ENCODE peak calls at places on chromosome 14, in nine cellular contexts. One of them, this sample, is unnamed.

GRCh38 chr14:55126932-55127490 is 2.0 kb upstream of the LGALS3 start:
- DNase-seq in cardiac muscle cell: no peak
- DNase-seq in WERI-Rb-1: no peak
- DNase-seq in naive thymus-derived CD4-positive, alpha-beta T cell: no peak
- DNase-seq in heart left ventricle: no peak
- DNase-seq in BE2C: no peak
- DNase-seq in IMR-90: no peak
- DNase-seq in body of pancreas: no peak
- DNase-seq in tibial artery: no peak
- DNase-seq in this sample: no peak

GRCh38 chr14:102392506-102392905 is 29.8 kb downstream of the TECPR2 start:
- DNase-seq in cardiac muscle cell: no peak
- DNase-seq in WERI-Rb-1: no peak
- DNase-seq in naive thymus-derived CD4-positive, alpha-beta T cell: no peak
- DNase-seq in heart left ventricle: no peak
- DNase-seq in BE2C: no peak
- DNase-seq in IMR-90: peak; percentile 40
- DNase-seq in body of pancreas: no peak
- DNase-seq in tibial artery: no peak
- DNase-seq in this sample: no peak

GRCh38 chr14:99562848-99563748 is 40.9 kb downstream of the CCDC85C start:
- DNase-seq in cardiac muscle cell: peak; percentile 96
- DNase-seq in WERI-Rb-1: peak; percentile 98
- DNase-seq in naive thymus-derived CD4-positive, alpha-beta T cell: no peak
- DNase-seq in heart left ventricle: peak; percentile 76
- DNase-seq in BE2C: peak; percentile 93
- DNase-seq in IMR-90: peak; percentile 65
- DNase-seq in body of pancreas: peak; percentile 97
- DNase-seq in tibial artery: peak; percentile 84
- DNase-seq in this sample: peak; percentile 94

GRCh38 chr14:62117010-62117717 is 354.9 kb downstream of the SNAPC1 start:
- DNase-seq in cardiac muscle cell: peak; percentile 93
- DNase-seq in WERI-Rb-1: peak; percentile 82
- DNase-seq in naive thymus-derived CD4-positive, alpha-beta T cell: peak; percentile 35
- DNase-seq in heart left ventricle: peak; percentile 43
- DNase-seq in BE2C: peak; percentile 88
- DNase-seq in IMR-90: peak; percentile 83
- DNase-seq in body of pancreas: peak; percentile 76
- DNase-seq in tibial artery: peak; percentile 64
- DNase-seq in this sample: peak; percentile 88

GRCh38 chr14:103124501-103125001 is 1.3 kb downstream of the TNFAIP2 start:
- DNase-seq in cardiac muscle cell: no peak
- DNase-seq in WERI-Rb-1: no peak
- DNase-seq in naive thymus-derived CD4-positive, alpha-beta T cell: no peak
- DNase-seq in heart left ventricle: no peak
- DNase-seq in BE2C: no peak
- DNase-seq in IMR-90: no peak
- DNase-seq in body of pancreas: peak; percentile 4
- DNase-seq in tibial artery: no peak
- DNase-seq in this sample: no peak

GRCh38 chr14:73965206-73965605 is 15.1 kb downstream of the COQ6 start:
- DNase-seq in cardiac muscle cell: no peak
- DNase-seq in WERI-Rb-1: no peak
- DNase-seq in naive thymus-derived CD4-positive, alpha-beta T cell: no peak
- DNase-seq in heart left ventricle: no peak
- DNase-seq in BE2C: no peak
- DNase-seq in IMR-90: no peak
- DNase-seq in body of pancreas: no peak
- DNase-seq in tibial artery: no peak
- DNase-seq in this sample: no peak

GRCh38 chr14:102795060-102795925 is 18.0 kb downstream of the TRAF3 start:
- DNase-seq in cardiac muscle cell: no peak
- DNase-seq in WERI-Rb-1: no peak
- DNase-seq in naive thymus-derived CD4-positive, alpha-beta T cell: no peak
- DNase-seq in heart left ventricle: peak; percentile 31
- DNase-seq in BE2C: no peak
- DNase-seq in IMR-90: peak; percentile 91
- DNase-seq in body of pancreas: peak; percentile 58
- DNase-seq in tibial artery: peak; percentile 73
- DNase-seq in this sample: peak; percentile 23

GRCh38 chr14:93137864-93138263 is 22.1 kb upstream of the ITPK1 start:
- DNase-seq in cardiac muscle cell: peak; percentile 61
- DNase-seq in WERI-Rb-1: peak; percentile 57
- DNase-seq in naive thymus-derived CD4-positive, alpha-beta T cell: no peak
- DNase-seq in heart left ventricle: peak; percentile 32
- DNase-seq in BE2C: peak; percentile 74
- DNase-seq in IMR-90: peak; percentile 12
- DNase-seq in body of pancreas: peak; percentile 91
- DNase-seq in tibial artery: no peak
- DNase-seq in this sample: peak; percentile 74

GRCh38 chr14:76844223-76844622 is 18.0 kb downstream of the LRRC74A start:
- DNase-seq in cardiac muscle cell: no peak
- DNase-seq in WERI-Rb-1: no peak
- DNase-seq in naive thymus-derived CD4-positive, alpha-beta T cell: peak; percentile 20
- DNase-seq in heart left ventricle: peak; percentile 86
- DNase-seq in BE2C: peak; percentile 61
- DNase-seq in IMR-90: peak; percentile 29
- DNase-seq in body of pancreas: peak; percentile 87
- DNase-seq in tibial artery: peak; percentile 76
- DNase-seq in this sample: peak; percentile 63

GRCh38 chr14:45332360-45332988 is 79.5 kb upstream of the MIS18BP1 start:
- DNase-seq in cardiac muscle cell: no peak
- DNase-seq in WERI-Rb-1: no peak
- DNase-seq in naive thymus-derived CD4-positive, alpha-beta T cell: no peak
- DNase-seq in heart left ventricle: peak; percentile 8
- DNase-seq in BE2C: no peak
- DNase-seq in IMR-90: no peak
- DNase-seq in body of pancreas: peak; percentile 32
- DNase-seq in tibial artery: no peak
- DNase-seq in this sample: no peak

GRCh38 chr14:101464984-101465794 is 96.1 kb upstream of the DIO3 start:
- DNase-seq in cardiac muscle cell: no peak
- DNase-seq in WERI-Rb-1: no peak
- DNase-seq in naive thymus-derived CD4-positive, alpha-beta T cell: no peak
- DNase-seq in heart left ventricle: no peak
- DNase-seq in BE2C: no peak
- DNase-seq in IMR-90: no peak
- DNase-seq in body of pancreas: no peak
- DNase-seq in tibial artery: peak; percentile 34
- DNase-seq in this sample: no peak

GRCh38 chr14:81516941-81517797 is 16.5 kb downstream of the SEL1L start:
- DNase-seq in cardiac muscle cell: peak; percentile 48
- DNase-seq in WERI-Rb-1: no peak
- DNase-seq in naive thymus-derived CD4-positive, alpha-beta T cell: no peak
- DNase-seq in heart left ventricle: peak; percentile 12
- DNase-seq in BE2C: no peak
- DNase-seq in IMR-90: peak; percentile 76
- DNase-seq in body of pancreas: peak; percentile 30
- DNase-seq in tibial artery: no peak
- DNase-seq in this sample: peak; percentile 8

GRCh38 chr14:78567343-78567742 is 397.2 kb downstream of the NRXN3 start:
- DNase-seq in cardiac muscle cell: no peak
- DNase-seq in WERI-Rb-1: no peak
- DNase-seq in naive thymus-derived CD4-positive, alpha-beta T cell: no peak
- DNase-seq in heart left ventricle: no peak
- DNase-seq in BE2C: no peak
- DNase-seq in IMR-90: peak; percentile 4
- DNase-seq in body of pancreas: no peak
- DNase-seq in tibial artery: no peak
- DNase-seq in this sample: no peak

GRCh38 chr14:53022593-53022992 is 71.7 kb upstream of the FERMT2 start:
- DNase-seq in cardiac muscle cell: no peak
- DNase-seq in WERI-Rb-1: no peak
- DNase-seq in naive thymus-derived CD4-positive, alpha-beta T cell: no peak
- DNase-seq in heart left ventricle: no peak
- DNase-seq in BE2C: no peak
- DNase-seq in IMR-90: peak; percentile 61
- DNase-seq in body of pancreas: no peak
- DNase-seq in tibial artery: no peak
- DNase-seq in this sample: no peak

GRCh38 chr14:54465654-54466053 is 23.1 kb downstream of the GMFB start:
- DNase-seq in cardiac muscle cell: peak; percentile 32
- DNase-seq in WERI-Rb-1: peak; percentile 68
- DNase-seq in naive thymus-derived CD4-positive, alpha-beta T cell: no peak
- DNase-seq in heart left ventricle: no peak
- DNase-seq in BE2C: peak; percentile 48
- DNase-seq in IMR-90: no peak
- DNase-seq in body of pancreas: no peak
- DNase-seq in tibial artery: no peak
- DNase-seq in this sample: no peak

GRCh38 chr14:96086032-96086431 is 46.9 kb downstream of the C14orf132 start:
- DNase-seq in cardiac muscle cell: no peak
- DNase-seq in WERI-Rb-1: no peak
- DNase-seq in naive thymus-derived CD4-positive, alpha-beta T cell: no peak
- DNase-seq in heart left ventricle: no peak
- DNase-seq in BE2C: peak; percentile 57
- DNase-seq in IMR-90: peak; percentile 86
- DNase-seq in body of pancreas: no peak
- DNase-seq in tibial artery: peak; percentile 9
- DNase-seq in this sample: no peak
- H3K4me3 ChIP-seq in cardiac muscle cell: no peak overlapping the region
- H3K4me3 ChIP-seq in WERI-Rb-1: no peak overlapping the region
- H3K4me3 ChIP-seq in naive thymus-derived CD4-positive, alpha-beta T cell: no peak overlapping the region
- H3K4me3 ChIP-seq in heart left ventricle: no peak overlapping the region
- H3K4me3 ChIP-seq in BE2C: no peak overlapping the region
- H3K4me3 ChIP-seq in IMR-90: no peak overlapping the region
- H3K4me3 ChIP-seq in body of pancreas: no peak overlapping the region
- H3K4me3 ChIP-seq in tibial artery: no peak overlapping the region
- H3K4me3 ChIP-seq in this sample: no peak overlapping the region

DNA sequence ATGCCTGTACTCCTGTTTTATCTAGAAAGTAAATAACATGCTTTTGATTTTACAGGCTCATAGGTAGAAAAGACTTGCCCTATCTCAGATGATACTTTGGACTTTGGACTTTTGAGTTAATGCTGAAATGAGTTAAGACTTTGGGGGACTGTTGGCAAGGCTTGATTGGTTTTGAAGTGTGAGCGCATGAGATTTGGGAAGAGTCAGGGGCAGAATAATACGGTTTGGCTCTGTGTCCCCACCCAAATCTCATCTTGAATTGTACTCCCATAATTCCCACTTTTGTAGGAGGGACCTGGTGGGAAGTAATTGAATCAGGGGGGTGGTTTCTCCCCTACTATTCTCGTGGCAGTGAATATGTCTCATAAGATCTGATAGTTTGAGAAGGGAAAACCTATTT is 156.2 kb upstream of the GZMB start:
- DNase-seq in cardiac muscle cell: no peak
- DNase-seq in WERI-Rb-1: no peak
- DNase-seq in naive thymus-derived CD4-positive, alpha-beta T cell: no peak
- DNase-seq in heart left ventricle: no peak
- DNase-seq in BE2C: no peak
- DNase-seq in IMR-90: no peak
- DNase-seq in body of pancreas: no peak
- DNase-seq in tibial artery: no peak
- DNase-seq in this sample: no peak
- H3K36me3 ChIP-seq in cardiac muscle cell: no peaks in the 10 kb centered on the region
- H3K36me3 ChIP-seq in WERI-Rb-1: no peaks in the 10 kb centered on the region
- H3K36me3 ChIP-seq in naive thymus-derived CD4-positive, alpha-beta T cell: no peaks in the 10 kb centered on the region
- H3K36me3 ChIP-seq in heart left ventricle: no peaks in the 10 kb centered on the region
- H3K36me3 ChIP-seq in BE2C: no peaks in the 10 kb centered on the region
- H3K36me3 ChIP-seq in IMR-90: no peaks in the 10 kb centered on the region
- H3K36me3 ChIP-seq in body of pancreas: no peaks in the 10 kb centered on the region
- H3K36me3 ChIP-seq in tibial artery: no peaks in the 10 kb centered on the region
- H3K36me3 ChIP-seq in this sample: no peaks in the 10 kb centered on the region

GRCh38 chr14:71748196-71748595 is 184.0 kb upstream of the RGS6 start:
- DNase-seq in cardiac muscle cell: no peak
- DNase-seq in WERI-Rb-1: no peak
- DNase-seq in naive thymus-derived CD4-positive, alpha-beta T cell: no peak
- DNase-seq in heart left ventricle: no peak
- DNase-seq in BE2C: no peak
- DNase-seq in IMR-90: no peak
- DNase-seq in body of pancreas: no peak
- DNase-seq in tibial artery: no peak
- DNase-seq in this sample: no peak

GRCh38 chr14:71749613-71750238 is 182.5 kb upstream of the RGS6 start:
- DNase-seq in cardiac muscle cell: no peak
- DNase-seq in WERI-Rb-1: no peak
- DNase-seq in naive thymus-derived CD4-positive, alpha-beta T cell: no peak
- DNase-seq in heart left ventricle: no peak
- DNase-seq in BE2C: no peak
- DNase-seq in IMR-90: no peak
- DNase-seq in body of pancreas: peak; percentile 26
- DNase-seq in tibial artery: no peak
- DNase-seq in this sample: no peak

GRCh38 chr14:71739273-71739990 is 192.8 kb upstream of the RGS6 start:
- DNase-seq in cardiac muscle cell: no peak
- DNase-seq in WERI-Rb-1: no peak
- DNase-seq in naive thymus-derived CD4-positive, alpha-beta T cell: no peak
- DNase-seq in heart left ventricle: no peak
- DNase-seq in BE2C: no peak
- DNase-seq in IMR-90: peak; percentile 43
- DNase-seq in body of pancreas: peak; percentile 27
- DNase-seq in tibial artery: no peak
- DNase-seq in this sample: peak; percentile 30

GRCh38 chr14:71742491-71742890 is 189.7 kb upstream of the RGS6 start:
- DNase-seq in cardiac muscle cell: no peak
- DNase-seq in WERI-Rb-1: no peak
- DNase-seq in naive thymus-derived CD4-positive, alpha-beta T cell: no peak
- DNase-seq in heart left ventricle: no peak
- DNase-seq in BE2C: no peak
- DNase-seq in IMR-90: no peak
- DNase-seq in body of pancreas: no peak
- DNase-seq in tibial artery: no peak
- DNase-seq in this sample: no peak

GRCh38 chr14:71745072-71745471 is 187.2 kb upstream of the RGS6 start:
- DNase-seq in cardiac muscle cell: no peak
- DNase-seq in WERI-Rb-1: no peak
- DNase-seq in naive thymus-derived CD4-positive, alpha-beta T cell: no peak
- DNase-seq in heart left ventricle: no peak
- DNase-seq in BE2C: no peak
- DNase-seq in IMR-90: no peak
- DNase-seq in body of pancreas: no peak
- DNase-seq in tibial artery: no peak
- DNase-seq in this sample: no peak
- H3K4me3 ChIP-seq in cardiac muscle cell: no peak overlapping the region
- H3K4me3 ChIP-seq in WERI-Rb-1: no peak overlapping the region
- H3K4me3 ChIP-seq in naive thymus-derived CD4-positive, alpha-beta T cell: no peak overlapping the region
- H3K4me3 ChIP-seq in heart left ventricle: no peak overlapping the region
- H3K4me3 ChIP-seq in BE2C: no peak overlapping the region
- H3K4me3 ChIP-seq in IMR-90: no peak overlapping the region
- H3K4me3 ChIP-seq in body of pancreas: no peak overlapping the region
- H3K4me3 ChIP-seq in tibial artery: no peak overlapping the region
- H3K4me3 ChIP-seq in this sample: no peak overlapping the region

DNA sequence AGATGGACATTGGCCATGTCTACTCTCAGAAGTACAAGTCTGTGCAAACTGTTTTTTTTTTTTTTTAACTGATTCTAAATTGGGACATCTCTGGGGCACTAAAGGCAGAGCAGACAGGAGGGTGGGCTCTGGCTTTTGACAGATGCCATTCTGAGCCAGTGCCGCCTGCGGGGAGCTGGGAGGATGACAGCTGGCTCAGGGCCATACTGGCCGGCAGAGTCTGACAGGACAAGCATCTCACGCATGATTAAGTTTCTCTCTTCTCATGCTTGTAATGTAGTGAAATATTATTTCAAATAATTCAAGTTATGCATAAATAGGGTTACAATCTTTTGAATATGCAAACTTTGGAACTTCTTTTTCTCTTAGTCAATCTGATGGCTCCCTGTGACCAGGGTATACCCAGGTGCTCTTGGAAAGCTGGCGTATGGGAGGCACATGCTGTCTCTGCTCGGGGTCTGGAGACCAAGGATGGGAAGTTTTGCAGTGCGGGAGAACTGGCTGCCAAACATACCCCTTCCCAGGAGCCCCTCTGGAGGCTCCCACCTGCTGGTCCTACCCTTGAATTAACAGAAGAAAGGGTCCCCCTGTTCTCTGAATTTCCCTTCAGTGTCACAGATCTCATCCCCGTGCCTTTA is 7.6 kb downstream of the CDCA4 start:
- DNase-seq in cardiac muscle cell: peak; percentile 42
- DNase-seq in WERI-Rb-1: no peak
- DNase-seq in naive thymus-derived CD4-positive, alpha-beta T cell: no peak
- DNase-seq in heart left ventricle: peak; percentile 39
- DNase-seq in BE2C: peak; percentile 86
- DNase-seq in IMR-90: peak; percentile 10
- DNase-seq in body of pancreas: peak; percentile 35
- DNase-seq in tibial artery: peak; percentile 62
- DNase-seq in this sample: peak; percentile 47
- H3K36me3 ChIP-seq in cardiac muscle cell: peaks cover 22% of the 10 kb centered on the region
- H3K36me3 ChIP-seq in WERI-Rb-1: peaks cover 74% of the 10 kb centered on the region
- H3K36me3 ChIP-seq in naive thymus-derived CD4-positive, alpha-beta T cell: peaks cover 29% of the 10 kb centered on the region
- H3K36me3 ChIP-seq in heart left ventricle: peaks cover 40% of the 10 kb centered on the region
- H3K36me3 ChIP-seq in BE2C: peaks cover 46% of the 10 kb centered on the region
- H3K36me3 ChIP-seq in IMR-90: peaks cover 24% of the 10 kb centered on the region
- H3K36me3 ChIP-seq in body of pancreas: peaks cover 6% of the 10 kb centered on the region
- H3K36me3 ChIP-seq in tibial artery: peaks cover 20% of the 10 kb centered on the region
- H3K36me3 ChIP-seq in this sample: peaks cover 18% of the 10 kb centered on the region

This sample was measured in H7.